ENCODE peak calls at places on chromosomes 5 and 9, in nine cellular contexts. One of them, this sample, is unnamed.
A peak's percentile ranks its signal among the peaks of the same experiment; 100 is the strongest.

GRCh38 chr9:98909935-98910334 is 33.8 kb upstream of the COL15A1 start:
- DNase-seq in mucosa of descending colon: no peak
- DNase-seq in pancreas: no peak
- DNase-seq in psoas muscle: no peak
- DNase-seq in heart left ventricle: no peak
- DNase-seq in fibroblast of lung: no peak
- DNase-seq in CD8-positive, alpha-beta memory T cell: no peak
- DNase-seq in effector memory CD4-positive, alpha-beta T cell: no peak
- DNase-seq in HAP-1: no peak
- DNase-seq in this sample: no peak

GRCh38 chr5:31485376-31486207 is 46.3 kb downstream of the DROSHA start:
- DNase-seq in psoas muscle: no peak
- DNase-seq in HAP-1: no peak
- DNase-seq in effector memory CD4-positive, alpha-beta T cell: no peak
- DNase-seq in heart left ventricle: no peak
- DNase-seq in fibroblast of lung: no peak
- DNase-seq in mucosa of descending colon: peak; percentile 37
- DNase-seq in pancreas: no peak
- DNase-seq in CD8-positive, alpha-beta memory T cell: no peak
- DNase-seq in this sample: no peak

GRCh38 chr9:70034292-70034711 is 9.3 kb upstream of the MAMDC2 start:
- DNase-seq in mucosa of descending colon: no peak
- DNase-seq in fibroblast of lung: no peak
- DNase-seq in effector memory CD4-positive, alpha-beta T cell: no peak
- DNase-seq in psoas muscle: no peak
- DNase-seq in HAP-1: no peak
- DNase-seq in pancreas: no peak
- DNase-seq in heart left ventricle: no peak
- DNase-seq in CD8-positive, alpha-beta memory T cell: no peak
- DNase-seq in this sample: no peak

GRCh38 chr5:149739371-149739770 is 9.3 kb downstream of the PPARGC1B start:
- DNase-seq in HAP-1: no peak
- DNase-seq in effector memory CD4-positive, alpha-beta T cell: no peak
- DNase-seq in CD8-positive, alpha-beta memory T cell: no peak
- DNase-seq in fibroblast of lung: no peak
- DNase-seq in mucosa of descending colon: no peak
- DNase-seq in psoas muscle: no peak
- DNase-seq in pancreas: no peak
- DNase-seq in heart left ventricle: no peak
- DNase-seq in this sample: no peak

GRCh38 chr5:43815504-43815903 is 212.5 kb downstream of the NNT start:
- DNase-seq in CD8-positive, alpha-beta memory T cell: no peak
- DNase-seq in mucosa of descending colon: no peak
- DNase-seq in fibroblast of lung: no peak
- DNase-seq in heart left ventricle: no peak
- DNase-seq in psoas muscle: no peak
- DNase-seq in HAP-1: no peak
- DNase-seq in pancreas: no peak
- DNase-seq in effector memory CD4-positive, alpha-beta T cell: no peak
- DNase-seq in this sample: no peak

GRCh38 chr5:32630867-32631491 is 45.6 kb downstream of the SUB1 start:
- DNase-seq in CD8-positive, alpha-beta memory T cell: no peak
- DNase-seq in fibroblast of lung: no peak
- DNase-seq in psoas muscle: no peak
- DNase-seq in heart left ventricle: no peak
- DNase-seq in pancreas: no peak
- DNase-seq in mucosa of descending colon: no peak
- DNase-seq in effector memory CD4-positive, alpha-beta T cell: no peak
- DNase-seq in HAP-1: no peak
- DNase-seq in this sample: no peak

GRCh38 chr9:81552571-81552970 is 136.8 kb downstream of the TLE1 start:
- DNase-seq in effector memory CD4-positive, alpha-beta T cell: no peak
- DNase-seq in heart left ventricle: no peak
- DNase-seq in psoas muscle: no peak
- DNase-seq in pancreas: no peak
- DNase-seq in mucosa of descending colon: no peak
- DNase-seq in fibroblast of lung: no peak
- DNase-seq in CD8-positive, alpha-beta memory T cell: no peak
- DNase-seq in HAP-1: no peak
- DNase-seq in this sample: no peak

GRCh38 chr5:107736608-107737007 is 65.9 kb upstream of the EFNA5 start:
- DNase-seq in psoas muscle: no peak
- DNase-seq in pancreas: no peak
- DNase-seq in fibroblast of lung: peak; percentile 68
- DNase-seq in mucosa of descending colon: no peak
- DNase-seq in HAP-1: no peak
- DNase-seq in CD8-positive, alpha-beta memory T cell: no peak
- DNase-seq in effector memory CD4-positive, alpha-beta T cell: no peak
- DNase-seq in heart left ventricle: no peak
- DNase-seq in this sample: no peak

GRCh38 chr5:143843461-143843860 is 31.5 kb downstream of the HMHB1 start:
- DNase-seq in psoas muscle: no peak
- DNase-seq in CD8-positive, alpha-beta memory T cell: no peak
- DNase-seq in effector memory CD4-positive, alpha-beta T cell: no peak
- DNase-seq in heart left ventricle: no peak
- DNase-seq in mucosa of descending colon: no peak
- DNase-seq in fibroblast of lung: no peak
- DNase-seq in HAP-1: no peak
- DNase-seq in pancreas: no peak
- DNase-seq in this sample: no peak

GRCh38 chr5:73160239-73160671 is 12.7 kb upstream of the TMEM174 start:
- DNase-seq in HAP-1: no peak
- DNase-seq in psoas muscle: no peak
- DNase-seq in effector memory CD4-positive, alpha-beta T cell: no peak
- DNase-seq in pancreas: no peak
- DNase-seq in fibroblast of lung: no peak
- DNase-seq in mucosa of descending colon: no peak
- DNase-seq in CD8-positive, alpha-beta memory T cell: peak; percentile 59
- DNase-seq in heart left ventricle: no peak
- DNase-seq in this sample: peak; percentile 75

GRCh38 chr5:149466457-149466972 is 84.7 kb downstream of the CSNK1A1 start:
- DNase-seq in psoas muscle: peak; percentile 62
- DNase-seq in HAP-1: no peak
- DNase-seq in heart left ventricle: no peak
- DNase-seq in pancreas: no peak
- DNase-seq in CD8-positive, alpha-beta memory T cell: no peak
- DNase-seq in effector memory CD4-positive, alpha-beta T cell: no peak
- DNase-seq in fibroblast of lung: peak; percentile 61
- DNase-seq in mucosa of descending colon: peak; percentile 66
- DNase-seq in this sample: no peak

GRCh38 chr9:70954126-70954525 is 167.3 kb downstream of the TRPM3 start:
- DNase-seq in fibroblast of lung: peak; percentile 66
- DNase-seq in effector memory CD4-positive, alpha-beta T cell: no peak
- DNase-seq in pancreas: no peak
- DNase-seq in psoas muscle: no peak
- DNase-seq in heart left ventricle: no peak
- DNase-seq in mucosa of descending colon: no peak
- DNase-seq in HAP-1: peak; percentile 54
- DNase-seq in CD8-positive, alpha-beta memory T cell: no peak
- DNase-seq in this sample: no peak

GRCh38 chr5:134561871-134562296 is 36.4 kb downstream of the JADE2 start:
- DNase-seq in HAP-1: peak; percentile 35
- DNase-seq in CD8-positive, alpha-beta memory T cell: no peak
- DNase-seq in mucosa of descending colon: no peak
- DNase-seq in psoas muscle: peak; percentile 63
- DNase-seq in pancreas: peak; percentile 38
- DNase-seq in heart left ventricle: peak; percentile 85
- DNase-seq in effector memory CD4-positive, alpha-beta T cell: no peak
- DNase-seq in fibroblast of lung: peak; percentile 70
- DNase-seq in this sample: no peak

GRCh38 chr9:131552030-131552429 is 6.7 kb downstream of the PRRT1B start:
- DNase-seq in mucosa of descending colon: no peak
- DNase-seq in psoas muscle: no peak
- DNase-seq in fibroblast of lung: no peak
- DNase-seq in CD8-positive, alpha-beta memory T cell: no peak
- DNase-seq in pancreas: no peak
- DNase-seq in HAP-1: no peak
- DNase-seq in heart left ventricle: no peak
- DNase-seq in effector memory CD4-positive, alpha-beta T cell: no peak
- DNase-seq in this sample: no peak

GRCh38 chr5:148740966-148741742 is 85.3 kb upstream of the ADRB2 start:
- DNase-seq in heart left ventricle: no peak
- DNase-seq in pancreas: no peak
- DNase-seq in HAP-1: no peak
- DNase-seq in psoas muscle: no peak
- DNase-seq in fibroblast of lung: peak; percentile 86
- DNase-seq in mucosa of descending colon: no peak
- DNase-seq in effector memory CD4-positive, alpha-beta T cell: no peak
- DNase-seq in CD8-positive, alpha-beta memory T cell: no peak
- DNase-seq in this sample: peak; percentile 12

GRCh38 chr5:112417931-112418358 is 1.1 kb downstream of the EPB41L4A start:
- DNase-seq in pancreas: no peak
- DNase-seq in mucosa of descending colon: peak; percentile 50
- DNase-seq in psoas muscle: peak; percentile 46
- DNase-seq in heart left ventricle: peak; percentile 63
- DNase-seq in effector memory CD4-positive, alpha-beta T cell: no peak
- DNase-seq in fibroblast of lung: no peak
- DNase-seq in CD8-positive, alpha-beta memory T cell: peak; percentile 50
- DNase-seq in HAP-1: no peak
- DNase-seq in this sample: no peak

GRCh38 chr9:72362680-72363139 is 2.3 kb downstream of the ZFAND5 start:
- DNase-seq in psoas muscle: peak; percentile 61
- DNase-seq in HAP-1: peak; percentile 65
- DNase-seq in heart left ventricle: peak; percentile 75
- DNase-seq in CD8-positive, alpha-beta memory T cell: peak; percentile 60
- DNase-seq in pancreas: no peak
- DNase-seq in fibroblast of lung: peak; percentile 92
- DNase-seq in effector memory CD4-positive, alpha-beta T cell: no peak
- DNase-seq in mucosa of descending colon: peak; percentile 39
- DNase-seq in this sample: peak; percentile 51
- H3K4me1 ChIP-seq in psoas muscle: peaks cover 34% of the 10 kb centered on the region
- H3K4me1 ChIP-seq in HAP-1: peaks cover 51% of the 10 kb centered on the region
- H3K4me1 ChIP-seq in heart left ventricle: peaks cover 46% of the 10 kb centered on the region
- H3K4me1 ChIP-seq in CD8-positive, alpha-beta memory T cell: peaks cover 50% of the 10 kb centered on the region
- H3K4me1 ChIP-seq in pancreas: peaks cover 37% of the 10 kb centered on the region
- H3K4me1 ChIP-seq in fibroblast of lung: peaks cover 3% of the 10 kb centered on the region
- H3K4me1 ChIP-seq in effector memory CD4-positive, alpha-beta T cell: peaks cover 23% of the 10 kb centered on the region
- H3K4me1 ChIP-seq in mucosa of descending colon: peaks cover 37% of the 10 kb centered on the region
- H3K4me1 ChIP-seq in this sample: peaks cover 32% of the 10 kb centered on the region

DNA sequence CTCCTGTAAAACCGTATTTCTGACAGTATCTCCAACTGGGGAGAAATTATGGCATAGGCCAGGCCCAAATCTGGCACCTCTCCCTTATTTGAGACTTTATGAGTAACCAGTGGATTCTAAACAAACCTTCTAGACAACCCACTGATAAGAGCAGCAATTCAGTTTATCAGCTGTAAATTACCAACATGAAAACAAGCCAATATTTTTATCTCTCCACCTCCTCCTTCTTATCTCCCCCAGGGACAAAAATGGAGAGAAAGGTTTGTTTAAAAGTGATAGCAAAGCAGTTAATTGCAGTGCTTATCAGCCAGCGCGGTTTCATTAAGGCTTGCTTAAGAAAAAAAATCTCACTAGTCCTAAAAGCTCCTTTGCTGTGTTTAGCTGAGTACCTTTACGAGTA is 53.8 kb downstream of the KCNV2 start:
- DNase-seq in CD8-positive, alpha-beta memory T cell: no peak
- DNase-seq in pancreas: no peak
- DNase-seq in HAP-1: no peak
- DNase-seq in heart left ventricle: no peak
- DNase-seq in mucosa of descending colon: no peak
- DNase-seq in psoas muscle: no peak
- DNase-seq in fibroblast of lung: no peak
- DNase-seq in effector memory CD4-positive, alpha-beta T cell: no peak
- DNase-seq in this sample: no peak
- H3K36me3 ChIP-seq in CD8-positive, alpha-beta memory T cell: peaks cover 10% of the 10 kb centered on the region
- H3K36me3 ChIP-seq in pancreas: no peaks in the 10 kb centered on the region
- H3K36me3 ChIP-seq in HAP-1: peaks cover 52% of the 10 kb centered on the region
- H3K36me3 ChIP-seq in heart left ventricle: peaks cover 16% of the 10 kb centered on the region
- H3K36me3 ChIP-seq in mucosa of descending colon: no peaks in the 10 kb centered on the region
- H3K36me3 ChIP-seq in psoas muscle: peaks cover 10% of the 10 kb centered on the region
- H3K36me3 ChIP-seq in fibroblast of lung: peaks cover 8% of the 10 kb centered on the region
- H3K36me3 ChIP-seq in effector memory CD4-positive, alpha-beta T cell: peaks cover 40% of the 10 kb centered on the region
- H3K36me3 ChIP-seq in this sample: peaks cover 15% of the 10 kb centered on the region

DNA sequence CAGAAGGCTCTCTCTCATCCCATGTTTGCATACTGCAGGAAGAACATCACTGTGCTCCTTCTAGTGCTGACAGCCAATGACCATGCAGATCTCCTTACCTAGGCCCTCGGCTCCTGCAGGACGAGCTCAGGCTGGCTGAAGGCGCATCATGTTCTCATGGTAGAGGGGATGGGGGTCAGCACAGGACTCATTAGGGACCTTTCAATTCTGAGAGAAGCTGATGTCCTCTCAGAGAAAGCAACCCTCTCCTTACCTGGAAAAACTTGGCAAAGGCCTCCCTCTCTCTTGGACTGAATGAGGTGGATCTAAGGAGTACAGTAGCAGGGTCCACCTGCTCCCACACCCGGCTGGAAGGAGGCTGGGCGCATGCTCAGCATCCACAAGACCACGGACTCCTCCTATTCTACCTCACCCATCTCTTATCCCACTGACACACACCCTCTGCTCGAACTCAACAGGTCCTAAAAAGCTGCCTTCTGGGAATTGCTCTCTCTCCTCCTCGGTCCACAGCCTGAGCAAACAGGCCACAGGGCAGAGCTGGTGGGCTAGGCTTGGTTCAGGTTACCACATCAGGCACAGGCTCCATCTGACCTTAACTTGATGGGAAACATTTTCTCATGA is 2.9 kb downstream of the IPPK start:
- DNase-seq in HAP-1: no peak
- DNase-seq in mucosa of descending colon: no peak
- DNase-seq in heart left ventricle: no peak
- DNase-seq in fibroblast of lung: no peak
- DNase-seq in psoas muscle: no peak
- DNase-seq in effector memory CD4-positive, alpha-beta T cell: no peak
- DNase-seq in CD8-positive, alpha-beta memory T cell: no peak
- DNase-seq in pancreas: no peak
- DNase-seq in this sample: no peak
- H3K4me1 ChIP-seq in HAP-1: peaks cover 9% of the 10 kb centered on the region
- H3K4me1 ChIP-seq in mucosa of descending colon: peaks cover 18% of the 10 kb centered on the region
- H3K4me1 ChIP-seq in heart left ventricle: peaks cover 35% of the 10 kb centered on the region
- H3K4me1 ChIP-seq in fibroblast of lung: peaks cover 5% of the 10 kb centered on the region
- H3K4me1 ChIP-seq in psoas muscle: peaks cover 27% of the 10 kb centered on the region
- H3K4me1 ChIP-seq in effector memory CD4-positive, alpha-beta T cell: peaks cover 7% of the 10 kb centered on the region
- H3K4me1 ChIP-seq in CD8-positive, alpha-beta memory T cell: peaks cover 38% of the 10 kb centered on the region
- H3K4me1 ChIP-seq in pancreas: peaks cover 18% of the 10 kb centered on the region
- H3K4me1 ChIP-seq in this sample: peaks cover 22% of the 10 kb centered on the region

GRCh38 chr9:2810424-2811075 is 33.3 kb downstream of the PUM3 start:
- DNase-seq in CD8-positive, alpha-beta memory T cell: no peak
- DNase-seq in HAP-1: no peak
- DNase-seq in effector memory CD4-positive, alpha-beta T cell: no peak
- DNase-seq in fibroblast of lung: no peak
- DNase-seq in heart left ventricle: no peak
- DNase-seq in psoas muscle: no peak
- DNase-seq in mucosa of descending colon: no peak
- DNase-seq in pancreas: no peak
- DNase-seq in this sample: no peak

GRCh38 chr9:2808105-2808504 is 35.8 kb downstream of the PUM3 start:
- DNase-seq in heart left ventricle: no peak
- DNase-seq in psoas muscle: no peak
- DNase-seq in HAP-1: no peak
- DNase-seq in CD8-positive, alpha-beta memory T cell: no peak
- DNase-seq in mucosa of descending colon: no peak
- DNase-seq in effector memory CD4-positive, alpha-beta T cell: no peak
- DNase-seq in pancreas: no peak
- DNase-seq in fibroblast of lung: no peak
- DNase-seq in this sample: no peak

GRCh38 chr9:2815661-2816060 is 28.2 kb downstream of the PUM3 start:
- DNase-seq in HAP-1: no peak
- DNase-seq in psoas muscle: no peak
- DNase-seq in effector memory CD4-positive, alpha-beta T cell: no peak
- DNase-seq in mucosa of descending colon: no peak
- DNase-seq in CD8-positive, alpha-beta memory T cell: no peak
- DNase-seq in fibroblast of lung: no peak
- DNase-seq in heart left ventricle: no peak
- DNase-seq in pancreas: no peak
- DNase-seq in this sample: no peak

GRCh38 chr9:2809692-2810423 is 34.0 kb downstream of the PUM3 start:
- DNase-seq in pancreas: no peak
- DNase-seq in mucosa of descending colon: no peak
- DNase-seq in effector memory CD4-positive, alpha-beta T cell: no peak
- DNase-seq in HAP-1: peak; percentile 47
- DNase-seq in psoas muscle: no peak
- DNase-seq in CD8-positive, alpha-beta memory T cell: no peak
- DNase-seq in heart left ventricle: no peak
- DNase-seq in fibroblast of lung: peak; percentile 94
- DNase-seq in this sample: no peak
- H3K36me3 ChIP-seq in pancreas: no peaks in the 10 kb centered on the region
- H3K36me3 ChIP-seq in mucosa of descending colon: peaks cover 8% of the 10 kb centered on the region
- H3K36me3 ChIP-seq in effector memory CD4-positive, alpha-beta T cell: peaks cover 60% of the 10 kb centered on the region
- H3K36me3 ChIP-seq in HAP-1: peaks cover 58% of the 10 kb centered on the region
- H3K36me3 ChIP-seq in psoas muscle: peaks cover 20% of the 10 kb centered on the region
- H3K36me3 ChIP-seq in CD8-positive, alpha-beta memory T cell: peaks cover 31% of the 10 kb centered on the region
- H3K36me3 ChIP-seq in heart left ventricle: peaks cover 66% of the 10 kb centered on the region
- H3K36me3 ChIP-seq in fibroblast of lung: peaks cover 6% of the 10 kb centered on the region
- H3K36me3 ChIP-seq in this sample: no peaks in the 10 kb centered on the region